ENCODE peak calls at places on chromosomes 1 and 21, in six cellular contexts. C is stimulated activated CD8-positive, alpha-beta memory T cell treated with anti-CD3 and anti-CD28 coated beads, Interleukin-2, amount 100 ng/mL, for 1 hour; S is psoas muscle; N is NCI-H1048; Z is cardiac muscle cell; L is aorta. T is an unnamed sample.

GRCh38 chr1:46613661-46614603 is 2.7 kb downstream of the MOB3C start:
- DNase-seq in C (no peak), S (peak), N (no peak), Z (peak), L (peak), T (no peak)

GRCh38 chr1:226872455-226872854 is 2.0 kb downstream of the PSEN2 start:
- DNase-seq in C (no peak), S (no peak), N (no peak), Z (no peak), L (no peak), T (no peak)

GRCh38 chr1:59163268-59164092 is 133.4 kb upstream of the FGGY start:
- DNase-seq in C (no peak), S (no peak), N (no peak), Z (no peak), L (no peak), T (no peak)

GRCh38 chr1:53619088-53619810 is 119.7 kb downstream of the GLIS1 start:
- DNase-seq in C (no peak), S (no peak), N (no peak), Z (no peak), L (peak), T (no peak)

GRCh38 chr21:36291509-36291908 is 28.5 kb upstream of the MORC3 start:
- DNase-seq in C (no peak), S (no peak), N (no peak), Z (no peak), L (no peak), T (no peak)

GRCh38 chr1:66725885-66726665 is 26.2 kb upstream of the DYNLT5 start:
- DNase-seq in C (no peak), S (peak), N (no peak), Z (peak), L (peak), T (no peak)

GRCh38 chr1:6285356-6285755 is 24.5 kb upstream of the GPR153 start:
- DNase-seq in C (no peak), S (no peak), N (no peak), Z (no peak), L (no peak), T (no peak)

GRCh38 chr1:109950509-109950908 is 34.1 kb upstream of the AHCYL1 start:
- DNase-seq in C (no peak), S (no peak), N (no peak), Z (no peak), L (no peak), T (no peak)

GRCh38 chr1:1899967-1900327 is 9.1 kb upstream of the GNB1 start:
- DNase-seq in C (no peak), S (no peak), N (no peak), Z (no peak), L (peak), T (no peak)